ENCODE peak calls at places on chromosomes 13 and 19, in six cellular contexts. One of them, this sample, is unnamed.
A peak's percentile ranks its signal among the peaks of the same experiment; 100 is the strongest.

GRCh38 chr19:35248310-35249145 is at the start of gene LSR:
- DNase-seq in NCI-H69: peak; percentile 99
- DNase-seq in GM04503: no peak
- DNase-seq in thoracic aorta: no peak
- DNase-seq in choroid plexus epithelial cell: no peak
- DNase-seq in GM20000: peak; percentile 97
- DNase-seq in this sample: no peak

GRCh38 chr13:48487968-48488367 is 44.9 kb downstream of the RCBTB2 start:
- DNase-seq in NCI-H69: no peak
- DNase-seq in GM04503: no peak
- DNase-seq in thoracic aorta: no peak
- DNase-seq in choroid plexus epithelial cell: no peak
- DNase-seq in GM20000: no peak
- DNase-seq in this sample: no peak

GRCh38 chr19:35757231-35757748 is 461 bp upstream of the HSPB6 start:
- DNase-seq in NCI-H69: peak; percentile 90
- DNase-seq in GM04503: peak; percentile 64
- DNase-seq in thoracic aorta: peak; percentile 76
- DNase-seq in choroid plexus epithelial cell: peak; percentile 99
- DNase-seq in GM20000: no peak
- DNase-seq in this sample: peak; percentile 67

GRCh38 chr13:92745233-92745632 is 481.4 kb upstream of the GPC6 start:
- DNase-seq in NCI-H69: peak; percentile 87
- DNase-seq in GM04503: no peak
- DNase-seq in thoracic aorta: no peak
- DNase-seq in choroid plexus epithelial cell: no peak
- DNase-seq in GM20000: no peak
- DNase-seq in this sample: no peak

GRCh38 chr13:26133851-26134250 is 82.0 kb upstream of the SHISA2 start:
- DNase-seq in NCI-H69: no peak
- DNase-seq in GM04503: no peak
- DNase-seq in thoracic aorta: no peak
- DNase-seq in choroid plexus epithelial cell: no peak
- DNase-seq in GM20000: no peak
- DNase-seq in this sample: no peak

GRCh38 chr13:76326343-76326742 is 559.9 kb downstream of the KCTD12 start:
- DNase-seq in NCI-H69: no peak
- DNase-seq in GM04503: no peak
- DNase-seq in thoracic aorta: no peak
- DNase-seq in choroid plexus epithelial cell: no peak
- DNase-seq in GM20000: no peak
- DNase-seq in this sample: no peak

GRCh38 chr19:3397266-3398022 is 31.1 kb downstream of the NFIC start:
- DNase-seq in NCI-H69: peak; percentile 41
- DNase-seq in GM04503: no peak
- DNase-seq in thoracic aorta: no peak
- DNase-seq in choroid plexus epithelial cell: no peak
- DNase-seq in GM20000: no peak
- DNase-seq in this sample: no peak

GRCh38 chr19:55483681-55484361 is 1.2 kb upstream of the NAT14 start:
- DNase-seq in NCI-H69: peak; percentile 16
- DNase-seq in GM04503: no peak
- DNase-seq in thoracic aorta: no peak
- DNase-seq in choroid plexus epithelial cell: no peak
- DNase-seq in GM20000: no peak
- DNase-seq in this sample: no peak

GRCh38 chr19:887599-887998 is 5.4 kb downstream of the MED16 start:
- DNase-seq in NCI-H69: no peak
- DNase-seq in GM04503: no peak
- DNase-seq in thoracic aorta: no peak
- DNase-seq in choroid plexus epithelial cell: no peak
- DNase-seq in GM20000: no peak
- DNase-seq in this sample: no peak

GRCh38 chr13:60590775-60591174 is 193.8 kb downstream of the TDRD3 start:
- DNase-seq in NCI-H69: peak; percentile 65
- DNase-seq in GM04503: no peak
- DNase-seq in thoracic aorta: no peak
- DNase-seq in choroid plexus epithelial cell: no peak
- DNase-seq in GM20000: no peak
- DNase-seq in this sample: no peak

GRCh38 chr19:2341247-2341705 is 12.8 kb downstream of the SPPL2B start:
- DNase-seq in NCI-H69: no peak
- DNase-seq in GM04503: no peak
- DNase-seq in thoracic aorta: no peak
- DNase-seq in choroid plexus epithelial cell: no peak
- DNase-seq in GM20000: no peak
- DNase-seq in this sample: no peak

GRCh38 chr19:19410553-19411550 is 5.4 kb downstream of the GATAD2A start:
- DNase-seq in NCI-H69: no peak
- DNase-seq in GM04503: no peak
- DNase-seq in thoracic aorta: no peak
- DNase-seq in choroid plexus epithelial cell: no peak
- DNase-seq in GM20000: peak; percentile 46
- DNase-seq in this sample: no peak

GRCh38 chr13:113550453-113550852 is 34.1 kb upstream of the TFDP1 start:
- DNase-seq in NCI-H69: no peak
- DNase-seq in GM04503: no peak
- DNase-seq in thoracic aorta: no peak
- DNase-seq in choroid plexus epithelial cell: no peak
- DNase-seq in GM20000: no peak
- DNase-seq in this sample: no peak

GRCh38 chr13:44048326-44048725 is 168.6 kb downstream of the LACC1 start:
- DNase-seq in NCI-H69: no peak
- DNase-seq in GM04503: no peak
- DNase-seq in thoracic aorta: no peak
- DNase-seq in choroid plexus epithelial cell: peak; percentile 31
- DNase-seq in GM20000: no peak
- DNase-seq in this sample: no peak

GRCh38 chr19:19057317-19057716 is 6.5 kb upstream of the SLC25A42 start:
- DNase-seq in NCI-H69: no peak
- DNase-seq in GM04503: no peak
- DNase-seq in thoracic aorta: no peak
- DNase-seq in choroid plexus epithelial cell: no peak
- DNase-seq in GM20000: no peak
- DNase-seq in this sample: no peak

GRCh38 chr19:12675377-12675776 is 6.3 kb downstream of the DHPS start:
- DNase-seq in NCI-H69: no peak
- DNase-seq in GM04503: no peak
- DNase-seq in thoracic aorta: no peak
- DNase-seq in choroid plexus epithelial cell: no peak
- DNase-seq in GM20000: no peak
- DNase-seq in this sample: no peak

GRCh38 chr19:49692102-49692599 is 1.2 kb downstream of the CPT1C start:
- DNase-seq in NCI-H69: no peak
- DNase-seq in GM04503: no peak
- DNase-seq in thoracic aorta: no peak
- DNase-seq in choroid plexus epithelial cell: no peak
- DNase-seq in GM20000: no peak
- DNase-seq in this sample: no peak

GRCh38 chr19:41928221-41928683 is at the start of gene ERFL:
- DNase-seq in NCI-H69: peak; percentile 46
- DNase-seq in GM04503: no peak
- DNase-seq in thoracic aorta: no peak
- DNase-seq in choroid plexus epithelial cell: no peak
- DNase-seq in GM20000: peak; percentile 76
- DNase-seq in this sample: no peak

GRCh38 chr19:35045667-35046300 is 4.3 kb downstream of the HPN start:
- DNase-seq in NCI-H69: peak; percentile 74
- DNase-seq in GM04503: no peak
- DNase-seq in thoracic aorta: no peak
- DNase-seq in choroid plexus epithelial cell: peak; percentile 62
- DNase-seq in GM20000: peak; percentile 84
- DNase-seq in this sample: no peak

GRCh38 chr13:110245421-110245899 is 61.5 kb downstream of the COL4A1 start:
- DNase-seq in NCI-H69: no peak
- DNase-seq in GM04503: no peak
- DNase-seq in thoracic aorta: no peak
- DNase-seq in choroid plexus epithelial cell: no peak
- DNase-seq in GM20000: no peak
- DNase-seq in this sample: no peak

GRCh38 chr13:101394597-101394996 is 21.7 kb downstream of the NALCN start:
- DNase-seq in NCI-H69: no peak
- DNase-seq in GM04503: no peak
- DNase-seq in thoracic aorta: no peak
- DNase-seq in choroid plexus epithelial cell: no peak
- DNase-seq in GM20000: no peak
- DNase-seq in this sample: no peak

GRCh38 chr13:79941752-79942151 is 399.2 kb downstream of the SPRY2 start:
- DNase-seq in NCI-H69: no peak
- DNase-seq in GM04503: no peak
- DNase-seq in thoracic aorta: no peak
- DNase-seq in choroid plexus epithelial cell: no peak
- DNase-seq in GM20000: no peak
- DNase-seq in this sample: no peak

GRCh38 chr19:7926021-7926726 is at the start of gene CTXN1:
- DNase-seq in NCI-H69: peak; percentile 91
- DNase-seq in GM04503: no peak
- DNase-seq in thoracic aorta: no peak
- DNase-seq in choroid plexus epithelial cell: peak; percentile 51
- DNase-seq in GM20000: peak; percentile 97
- DNase-seq in this sample: no peak

GRCh38 chr13:25733061-25733491 is 318.7 kb downstream of the SHISA2 start:
- DNase-seq in NCI-H69: no peak
- DNase-seq in GM04503: no peak
- DNase-seq in thoracic aorta: no peak
- DNase-seq in choroid plexus epithelial cell: peak; percentile 87
- DNase-seq in GM20000: no peak
- DNase-seq in this sample: no peak

GRCh38 chr13:72542241-72542640 is 185.2 kb downstream of the MZT1 start:
- DNase-seq in NCI-H69: no peak
- DNase-seq in GM04503: no peak
- DNase-seq in thoracic aorta: no peak
- DNase-seq in choroid plexus epithelial cell: no peak
- DNase-seq in GM20000: no peak
- DNase-seq in this sample: no peak